ENCODE peak calls at places on chromosome 2, in seven cellular contexts. X is small intestine, H is sigmoid colon, L is endothelial cell of umbilical vein, G is right cardiac atrium, Y is adipocyte, J is thoracic aorta. D is an unnamed sample. For H3K4me1 and H3K27me3, the result is how much of the 10 kb centered on the place peaks cover.

GRCh38 chr2:69545477-69545932 is 98.0 kb downstream of the AAK1 start:
- DNase-seq in X (no peak), H (no peak), L (no peak), G (no peak), Y (no peak), J (no peak), D (no peak)

GRCh38 chr2:217045725-217046475 is 186.0 kb upstream of the TNP1 start:
- DNase-seq in X (no peak), H (no peak), L (no peak), G (no peak), Y (peak), J (no peak), D (peak)

GRCh38 chr2:128408349-128409305 is 90.0 kb upstream of the HS6ST1 start:
- DNase-seq in X (no peak), H (no peak), L (peak), G (no peak), Y (peak), J (no peak), D (peak)

GRCh38 chr2:52931660-52932059 is 835.9 kb upstream of the CHAC2 start:
- DNase-seq in X (no peak), H (no peak), L (no peak), G (no peak), Y (no peak), J (no peak), D (no peak)

GRCh38 chr2:104378853-104379374 is 475.0 kb upstream of the POU3F3 start:
- DNase-seq in X (peak), H (no peak), L (no peak), G (no peak), Y (no peak), J (no peak), D (no peak)

GRCh38 chr2:196259507-196260481 is 88.4 kb upstream of the STK17B start:
- DNase-seq in X (peak), H (no peak), L (peak), G (no peak), Y (peak), J (no peak), D (peak)

GRCh38 chr2:211867845-211868361 is 670.7 kb downstream of the ERBB4 start:
- DNase-seq in X (no peak), H (no peak), L (peak), G (no peak), Y (peak), J (no peak), D (peak)

GRCh38 chr2:49004046-49004626 is 150.2 kb downstream of the FSHR start:
- DNase-seq in X (peak), H (no peak), L (no peak), G (no peak), Y (no peak), J (no peak), D (no peak)

GRCh38 chr2:118165595-118165994 is 77.3 kb downstream of the INSIG2 start:
- DNase-seq in X (no peak), H (no peak), L (no peak), G (no peak), Y (no peak), J (no peak), D (no peak)

GRCh38 chr2:206159346-206160123 is at the start of the genes EEF1B2 and NDUFS1:
- DNase-seq in X (peak), H (peak), L (peak), G (peak), Y (peak), J (peak), D (peak)

GRCh38 chr2:220544049-220544448 is 916.6 kb downstream of the SLC4A3 start:
- DNase-seq in X (no peak), H (no peak), L (no peak), G (no peak), Y (no peak), J (no peak), D (no peak)

GRCh38 chr2:231094671-231095346 is 30.0 kb downstream of the HTR2B start:
- DNase-seq in X (peak), H (no peak), L (no peak), G (no peak), Y (no peak), J (no peak), D (no peak)

GRCh38 chr2:28753043-28753683 is 1.5 kb downstream of the PPP1CB start:
- DNase-seq in X (peak), H (peak), L (peak), G (peak), Y (peak), J (no peak), D (peak)

GRCh38 chr2:37211939-37212338 is 15.6 kb downstream of the CEBPZOS start:
- DNase-seq in X (no peak), H (no peak), L (no peak), G (no peak), Y (peak), J (no peak), D (no peak)

GRCh38 chr2:3307901-3308300 is 69.7 kb downstream of the EIPR1 start:
- DNase-seq in X (no peak), H (no peak), L (no peak), G (no peak), Y (no peak), J (no peak), D (no peak)

GRCh38 chr2:138115664-138116063 is 151.4 kb downstream of the HNMT start:
- DNase-seq in X (no peak), H (no peak), L (no peak), G (no peak), Y (peak), J (no peak), D (peak)

DNA sequence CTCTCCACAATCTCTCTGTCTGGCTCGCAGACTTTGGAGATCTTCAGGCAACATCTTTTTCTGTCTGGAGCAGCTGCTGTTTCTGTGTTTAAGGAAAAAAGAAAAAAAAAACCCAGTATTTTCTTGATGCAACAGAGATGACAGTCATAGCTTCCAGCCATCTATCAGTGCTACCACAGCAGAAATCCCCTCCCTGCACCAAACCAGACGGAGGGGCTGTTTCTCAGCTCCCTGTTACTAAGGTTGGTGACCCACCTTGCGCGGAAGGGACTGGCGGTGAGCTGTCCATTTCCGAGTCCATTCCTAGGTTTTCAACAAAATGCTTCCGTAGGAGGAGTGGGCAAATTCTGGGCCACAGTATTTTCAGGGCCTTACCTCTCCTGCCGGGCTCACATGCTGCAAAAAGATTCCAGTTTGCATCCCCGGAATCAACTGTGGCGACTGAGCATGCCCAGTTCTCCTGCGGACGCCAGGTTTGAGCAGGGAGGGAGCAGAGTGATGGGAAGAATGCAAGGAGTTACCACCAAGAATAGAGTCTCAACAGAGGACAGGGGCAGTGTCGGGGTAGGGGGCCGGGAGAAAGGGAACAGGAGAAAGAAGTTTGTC is 1.2 kb downstream of the SLC4A10 start:
- DNase-seq in X (no peak), H (no peak), L (no peak), G (no peak), Y (no peak), J (no peak), D (no peak)
- H3K4me3 ChIP-seq in X (no peak), H (no peak), L (no peak), G (no peak), Y (peak), J (no peak), D (no peak)

GRCh38 chr2:235541016-235541415 is 47.2 kb downstream of the AGAP1 start:
- DNase-seq in X (peak), H (no peak), L (no peak), G (no peak), Y (no peak), J (no peak), D (no peak)

GRCh38 chr2:235543126-235543750 is 49.4 kb downstream of the AGAP1 start:
- DNase-seq in X (peak), H (no peak), L (no peak), G (no peak), Y (no peak), J (no peak), D (peak)

GRCh38 chr2:235543851-235544686 is 50.2 kb downstream of the AGAP1 start:
- DNase-seq in X (no peak), H (no peak), L (no peak), G (no peak), Y (no peak), J (no peak), D (peak)

GRCh38 chr2:235542728-235543125 is 48.9 kb downstream of the AGAP1 start:
- DNase-seq in X (peak), H (no peak), L (no peak), G (no peak), Y (no peak), J (no peak), D (peak)

GRCh38 chr2:235541838-235542549 is 48.2 kb downstream of the AGAP1 start:
- DNase-seq in X (peak), H (no peak), L (no peak), G (no peak), Y (no peak), J (no peak), D (no peak)
- H3K4me1 ChIP-seq in X (under half), H (under half), L (under half), G (under half), Y (under half), J (under half), D (under half)

GRCh38 chr2:27117995-27118524 is 868 bp downstream of the CGREF1 start:
- DNase-seq in X (no peak), H (no peak), L (no peak), G (no peak), Y (no peak), J (no peak), D (no peak)

GRCh38 chr2:27122791-27123190 is 824 bp upstream of the ABHD1 start:
- DNase-seq in X (no peak), H (peak), L (no peak), G (no peak), Y (no peak), J (no peak), D (no peak)

GRCh38 chr2:27115485-27115884 is 3.4 kb downstream of the CGREF1 start:
- DNase-seq in X (no peak), H (no peak), L (no peak), G (no peak), Y (no peak), J (no peak), D (peak)

GRCh38 chr2:27123302-27124150 is at the start of gene ABHD1:
- DNase-seq in X (peak), H (peak), L (peak), G (peak), Y (peak), J (no peak), D (no peak)

DNA sequence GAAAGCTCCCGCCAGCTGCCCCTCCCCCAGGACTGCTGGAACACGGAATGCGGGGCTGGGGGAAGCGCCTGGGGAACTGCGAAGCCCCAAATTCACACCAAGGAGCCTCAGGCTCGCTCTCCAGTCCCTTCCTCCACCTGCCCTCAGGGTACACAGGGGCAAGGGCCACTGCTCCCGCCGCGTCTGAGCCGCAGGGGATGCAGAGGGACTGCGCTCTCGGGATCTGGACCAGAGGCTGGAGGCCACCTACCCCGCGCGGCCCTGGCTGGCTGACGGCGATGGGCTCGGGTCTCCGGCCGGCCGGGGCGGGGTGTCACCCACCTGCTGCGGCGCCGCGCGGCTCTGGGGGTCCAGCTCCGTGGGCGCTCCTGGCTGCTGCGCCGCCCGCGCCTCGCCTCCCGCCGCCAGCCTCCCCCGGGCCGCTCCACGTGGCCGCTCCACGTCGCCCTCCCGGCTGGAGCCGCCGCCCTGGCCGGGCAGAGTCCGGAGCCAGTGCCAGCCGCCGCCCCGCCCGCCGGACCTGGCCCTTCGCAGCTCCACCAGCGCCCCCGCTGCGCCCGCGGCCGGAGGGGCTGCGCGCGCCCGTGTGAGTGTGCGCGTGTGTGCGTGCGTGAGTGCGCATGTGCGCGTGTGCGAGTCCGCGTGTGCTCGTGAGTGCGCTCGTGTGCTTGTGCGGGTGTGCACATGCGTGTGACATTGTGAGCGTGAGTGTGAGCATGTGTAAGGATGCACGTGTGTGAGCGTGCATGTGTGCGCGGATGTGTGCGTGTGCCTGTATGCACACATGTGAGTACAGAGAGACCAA is at the start of gene CGREF1:
- DNase-seq in X (peak), H (no peak), L (peak), G (no peak), Y (peak), J (no peak), D (peak)
- H3K27me3 ChIP-seq in X (under half), H (under half), L (under half), G (under half), Y (under half), J (under half), D (under half)

DNA sequence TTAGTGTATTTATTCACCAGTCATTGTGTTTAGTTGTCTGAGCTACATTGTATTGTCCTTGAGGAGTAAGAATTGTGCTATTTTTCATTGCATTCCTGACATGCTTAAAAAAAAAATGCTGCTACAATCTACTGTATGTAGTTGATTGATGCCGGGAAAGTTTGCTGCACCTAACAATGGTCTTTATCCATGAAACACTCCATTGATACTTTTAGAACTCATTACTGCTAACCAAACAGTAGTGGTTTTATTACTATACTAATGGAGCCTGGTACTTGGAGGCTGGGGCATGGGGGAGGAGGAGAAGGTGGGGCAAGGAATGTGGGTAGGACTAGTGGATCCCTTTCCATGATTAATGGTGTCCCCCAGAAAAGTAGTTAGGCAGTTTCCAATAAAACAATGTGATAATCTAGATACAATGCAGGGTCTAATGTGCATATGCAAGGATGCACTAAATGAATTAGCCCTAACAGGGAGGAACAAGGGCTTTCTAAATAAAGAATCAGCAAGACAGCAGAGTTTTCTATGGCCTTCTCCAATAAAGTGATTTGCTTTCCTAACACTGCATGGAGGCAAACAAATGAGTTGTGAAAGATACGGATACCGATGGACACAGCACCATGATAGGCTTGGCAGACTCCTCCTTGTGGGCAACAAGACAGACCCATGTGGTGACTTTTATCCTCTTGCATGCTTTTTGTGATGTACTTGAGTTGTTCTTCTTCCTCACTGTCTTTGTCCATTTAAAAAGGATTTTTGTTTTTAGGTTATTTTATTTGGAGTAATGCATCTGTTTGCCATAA is 78.5 kb downstream of the FMNL2 start:
- DNase-seq in X (no peak), H (no peak), L (peak), G (no peak), Y (no peak), J (no peak), D (no peak)
- H3K4me3 ChIP-seq in X (no peak), H (no peak), L (no peak), G (no peak), Y (no peak), J (no peak), D (no peak)

DNA sequence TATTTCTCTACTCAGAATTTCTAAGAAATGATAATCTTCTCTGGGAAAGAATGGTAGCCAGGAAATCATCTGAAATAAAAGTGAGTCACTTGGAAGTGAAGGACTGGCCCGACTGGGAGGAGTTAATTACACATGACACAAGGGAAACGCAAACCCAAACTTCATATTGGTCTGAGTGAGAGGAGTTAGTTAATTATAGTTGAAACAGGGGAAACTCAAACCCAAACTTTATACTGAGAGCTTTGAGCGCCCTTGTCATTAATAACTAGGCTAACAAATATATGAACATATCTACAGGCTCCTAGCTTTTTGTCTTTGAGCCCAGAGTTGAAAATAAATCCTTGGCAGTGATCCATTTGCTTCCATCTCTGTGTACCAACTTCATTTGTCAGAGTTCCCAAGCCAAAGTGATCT is 187.8 kb upstream of the COL3A1 start:
- DNase-seq in X (no peak), H (peak), L (peak), G (peak), Y (peak), J (no peak), D (peak)
- H3K4me1 ChIP-seq in X (under half), H (under half), L (under half), G (under half), Y (under half), J (under half), D (under half)

DNA sequence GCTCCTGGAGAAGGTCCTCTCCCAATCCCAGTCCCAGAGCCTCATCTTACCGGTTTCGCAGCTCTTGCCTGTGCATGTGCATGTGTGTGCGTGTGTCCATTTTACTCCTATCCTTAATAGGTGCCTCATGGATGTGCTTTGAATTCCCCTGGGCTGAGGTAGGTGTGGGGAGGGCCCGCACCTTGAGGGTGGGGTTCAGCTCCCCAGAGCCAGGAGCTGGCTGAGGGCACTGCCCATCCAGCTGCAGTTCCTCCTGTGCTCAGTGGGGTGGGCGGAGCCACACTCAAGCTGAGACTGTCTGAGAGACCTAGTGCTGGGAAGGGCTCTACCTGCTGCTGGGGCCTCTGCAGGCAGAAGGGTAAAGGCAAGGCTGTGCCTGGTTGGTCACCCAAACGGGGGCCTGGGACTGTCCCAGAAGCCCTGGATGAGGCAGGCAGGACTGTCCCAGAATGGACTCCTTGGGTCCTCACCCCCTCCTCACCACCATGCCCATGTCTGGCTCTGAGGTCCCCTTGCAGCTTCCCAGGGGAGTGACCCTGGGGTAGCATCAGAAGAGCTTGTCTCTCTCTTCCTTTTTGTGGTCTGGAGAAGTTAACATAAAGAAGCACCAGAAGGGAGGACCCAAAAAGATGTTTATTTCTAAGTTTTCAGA is 8.9 kb downstream of the GDF7 start:
- DNase-seq in X (peak), H (no peak), L (no peak), G (no peak), Y (no peak), J (no peak), D (peak)
- H3K27me3 ChIP-seq in X (under half), H (under half), L (under half), G (under half), Y (under half), J (under half), D (under half)

GRCh38 chr2:172429351-172429968 is 2.1 kb downstream of the ITGA6 start:
- DNase-seq in X (peak), H (no peak), L (no peak), G (no peak), Y (no peak), J (no peak), D (peak)
- H3K4me3 ChIP-seq in X (peak), H (peak), L (peak), G (peak), Y (peak), J (peak), D (peak)

GRCh38 chr2:7452110-7452851 is 535.1 kb downstream of the RNF144A start:
- DNase-seq in X (peak), H (no peak), L (no peak), G (no peak), Y (no peak), J (no peak), D (no peak)

GRCh38 chr2:7454592-7454991 is 537.4 kb downstream of the RNF144A start:
- DNase-seq in X (no peak), H (no peak), L (no peak), G (no peak), Y (no peak), J (no peak), D (no peak)

GRCh38 chr2:7456762-7457161 is 539.5 kb downstream of the RNF144A start:
- DNase-seq in X (no peak), H (no peak), L (no peak), G (no peak), Y (no peak), J (no peak), D (no peak)

GRCh38 chr2:7458066-7458465 is 540.9 kb downstream of the RNF144A start:
- DNase-seq in X (no peak), H (no peak), L (no peak), G (no peak), Y (no peak), J (no peak), D (no peak)
- H3K4me1 ChIP-seq in X (under half), H (under half), L (under half), G (under half), Y (under half), J (under half), D (under half)

D was measured in PC-3.